ENCODE peak calls at places on chromosomes 2 and 18, in nine cellular contexts. R, F, W, Q, O, T, I, C and P are unnamed samples.

GRCh38 chr2:180385601-180386201 is 378.6 kb upstream of the CWC22 start:
- DNase-seq in T (peak), Q (no peak), F (no peak), C (no peak), I (no peak), O (no peak), W (no peak), R (no peak), P (no peak)

GRCh38 chr2:132937629-132938028 is 267.6 kb upstream of the LYPD1 start:
- DNase-seq in O (no peak), C (no peak), I (no peak), T (peak), F (no peak), R (no peak), Q (no peak), W (no peak), P (no peak)

GRCh38 chr2:203580846-203581245 is 45.7 kb upstream of the RAPH1 start:
- DNase-seq in R (no peak), W (no peak), F (no peak), T (no peak), C (no peak), Q (no peak), I (no peak), O (no peak), P (no peak)

GRCh38 chr18:62437520-62438329 is 85.1 kb upstream of the ZCCHC2 start:
- DNase-seq in R (no peak), W (no peak), F (no peak), I (peak), C (no peak), Q (no peak), O (no peak), T (no peak), P (no peak)

GRCh38 chr18:55910328-55910727 is 322.3 kb upstream of the TCF4 start:
- DNase-seq in T (no peak), F (no peak), I (no peak), W (no peak), O (no peak), C (no peak), Q (no peak), R (no peak), P (no peak)

GRCh38 chr2:144132357-144132756 is 387.6 kb downstream of the ZEB2 start:
- DNase-seq in T (peak), I (no peak), Q (no peak), F (no peak), R (no peak), O (no peak), W (no peak), C (no peak), P (no peak)

GRCh38 chr2:128487650-128488387 is 169.2 kb upstream of the HS6ST1 start:
- DNase-seq in T (no peak), W (no peak), Q (no peak), I (no peak), F (no peak), O (no peak), C (no peak), R (no peak), P (no peak)

GRCh38 chr2:198788676-198789075 is 669.1 kb downstream of the SATB2 start:
- DNase-seq in O (no peak), Q (no peak), I (peak), R (no peak), F (no peak), C (no peak), T (no peak), W (no peak), P (no peak)

GRCh38 chr2:203396667-203397066 is 68.5 kb downstream of the ABI2 start:
- DNase-seq in C (no peak), I (peak), W (no peak), R (no peak), T (no peak), Q (no peak), O (no peak), F (no peak), P (peak)

GRCh38 chr18:33838084-33838483 is 260.1 kb downstream of the ASXL3 start:
- DNase-seq in Q (no peak), F (no peak), C (no peak), W (no peak), T (no peak), O (no peak), R (no peak), I (no peak), P (no peak)

GRCh38 chr2:65186872-65187851 is 40.5 kb upstream of the ACTR2 start:
- DNase-seq in I (peak), F (peak), W (peak), R (peak), O (peak), Q (peak), T (peak), C (peak), P (peak)

GRCh38 chr2:202408546-202409140 is 32.5 kb downstream of the BMPR2 start:
- DNase-seq in F (no peak), W (no peak), I (no peak), Q (no peak), R (no peak), T (peak), O (no peak), C (no peak), P (no peak)

GRCh38 chr2:95314964-95315611 is 17.9 kb downstream of the KCNIP3 start:
- DNase-seq in O (no peak), R (no peak), T (peak), I (peak), Q (peak), F (no peak), W (no peak), C (peak), P (peak)

GRCh38 chr18:57466307-57466706 is 31.1 kb downstream of the ONECUT2 start:
- DNase-seq in I (no peak), Q (no peak), O (no peak), T (peak), R (no peak), F (no peak), W (no peak), C (no peak), P (no peak)

GRCh38 chr2:135820003-135820618 is 16.9 kb downstream of the LCT start:
- DNase-seq in C (no peak), F (peak), I (no peak), T (no peak), R (no peak), O (peak), W (no peak), Q (no peak), P (peak)

GRCh38 chr2:120401275-120402069 is 55.5 kb downstream of the INHBB start:
- DNase-seq in Q (no peak), I (no peak), F (no peak), W (no peak), C (no peak), T (no peak), O (no peak), R (no peak), P (no peak)

GRCh38 chr18:26503382-26503781 is 45.0 kb downstream of the KCTD1 start:
- DNase-seq in T (peak), O (no peak), Q (no peak), W (no peak), C (no peak), F (no peak), I (no peak), R (no peak), P (no peak)

GRCh38 chr2:118012778-118013177 is 1.1 kb downstream of the CCDC93 start:
- DNase-seq in F (no peak), Q (no peak), T (no peak), I (peak), W (no peak), R (no peak), O (no peak), C (no peak), P (no peak)

GRCh38 chr2:129906139-129906860 is 73.2 kb upstream of the RAB6C start:
- DNase-seq in R (no peak), T (no peak), F (no peak), W (no peak), O (no peak), I (no peak), Q (no peak), C (no peak), P (no peak)

GRCh38 chr2:179051250-179051649 is 1.3 kb upstream of the CCDC141 start:
- DNase-seq in R (no peak), W (no peak), I (no peak), F (no peak), Q (no peak), C (no peak), O (no peak), T (no peak), P (no peak)

GRCh38 chr2:181573140-181573736 is 83.7 kb downstream of the CERKL start:
- DNase-seq in I (no peak), C (peak), W (no peak), O (no peak), F (no peak), Q (no peak), R (no peak), T (peak), P (peak)